ENCODE peak calls at places on chromosomes 13 and 19, in eight cellular contexts. One of them, this sample, is unnamed.

GRCh38 chr13:77563110-77563509 is 27.6 kb downstream of the SCEL start:
- DNase-seq in fibroblast of gingiva: peak
- DNase-seq in psoas muscle: no peak
- DNase-seq in heart left ventricle: no peak
- DNase-seq in germinal center: no peak
- DNase-seq in sigmoid colon: no peak
- DNase-seq in SK-N-SH: no peak
- DNase-seq in posterior cingulate gyrus: no peak
- DNase-seq in this sample: no peak

GRCh38 chr13:39684531-39685137 is 29.2 kb downstream of the COG6 start:
- DNase-seq in psoas muscle: no peak
- DNase-seq in heart left ventricle: no peak
- DNase-seq in posterior cingulate gyrus: no peak
- DNase-seq in SK-N-SH: peak
- DNase-seq in sigmoid colon: no peak
- DNase-seq in fibroblast of gingiva: peak
- DNase-seq in germinal center: peak
- DNase-seq in this sample: peak

GRCh38 chr19:7083076-7083956 is 13.8 kb downstream of the ZNF557 start:
- DNase-seq in posterior cingulate gyrus: no peak
- DNase-seq in psoas muscle: no peak
- DNase-seq in SK-N-SH: no peak
- DNase-seq in fibroblast of gingiva: peak
- DNase-seq in heart left ventricle: no peak
- DNase-seq in sigmoid colon: no peak
- DNase-seq in germinal center: no peak
- DNase-seq in this sample: no peak

GRCh38 chr19:18306903-18307681 is 15.8 kb downstream of the LSM4 start:
- DNase-seq in psoas muscle: no peak
- DNase-seq in fibroblast of gingiva: no peak
- DNase-seq in SK-N-SH: peak
- DNase-seq in sigmoid colon: no peak
- DNase-seq in posterior cingulate gyrus: no peak
- DNase-seq in germinal center: peak
- DNase-seq in heart left ventricle: no peak
- DNase-seq in this sample: no peak

GRCh38 chr19:48982280-48982679 is 10.8 kb downstream of the GYS1 start:
- DNase-seq in fibroblast of gingiva: no peak
- DNase-seq in sigmoid colon: no peak
- DNase-seq in SK-N-SH: no peak
- DNase-seq in germinal center: no peak
- DNase-seq in heart left ventricle: no peak
- DNase-seq in posterior cingulate gyrus: no peak
- DNase-seq in psoas muscle: no peak
- DNase-seq in this sample: no peak

GRCh38 chr13:60623131-60623530 is 226.1 kb downstream of the TDRD3 start:
- DNase-seq in fibroblast of gingiva: no peak
- DNase-seq in sigmoid colon: no peak
- DNase-seq in posterior cingulate gyrus: no peak
- DNase-seq in heart left ventricle: no peak
- DNase-seq in germinal center: no peak
- DNase-seq in SK-N-SH: no peak
- DNase-seq in psoas muscle: no peak
- DNase-seq in this sample: no peak

GRCh38 chr13:43769552-43769951 is 17.2 kb downstream of the ENOX1 start:
- DNase-seq in sigmoid colon: no peak
- DNase-seq in heart left ventricle: no peak
- DNase-seq in SK-N-SH: no peak
- DNase-seq in psoas muscle: no peak
- DNase-seq in fibroblast of gingiva: no peak
- DNase-seq in posterior cingulate gyrus: no peak
- DNase-seq in germinal center: no peak
- DNase-seq in this sample: no peak

GRCh38 chr13:64723735-64724134 is 2506.4 kb downstream of the PCDH9 start:
- DNase-seq in fibroblast of gingiva: peak
- DNase-seq in posterior cingulate gyrus: no peak
- DNase-seq in psoas muscle: no peak
- DNase-seq in sigmoid colon: no peak
- DNase-seq in SK-N-SH: peak
- DNase-seq in germinal center: no peak
- DNase-seq in heart left ventricle: no peak
- DNase-seq in this sample: no peak

GRCh38 chr19:532578-533484 is 1.3 kb downstream of the CDC34 start:
- DNase-seq in heart left ventricle: peak
- DNase-seq in psoas muscle: peak
- DNase-seq in germinal center: peak
- DNase-seq in sigmoid colon: peak
- DNase-seq in SK-N-SH: peak
- DNase-seq in fibroblast of gingiva: peak
- DNase-seq in posterior cingulate gyrus: peak
- DNase-seq in this sample: peak

GRCh38 chr13:43567608-43568007 is 219.2 kb downstream of the ENOX1 start:
- DNase-seq in psoas muscle: no peak
- DNase-seq in sigmoid colon: no peak
- DNase-seq in fibroblast of gingiva: peak
- DNase-seq in posterior cingulate gyrus: no peak
- DNase-seq in heart left ventricle: no peak
- DNase-seq in SK-N-SH: no peak
- DNase-seq in germinal center: no peak
- DNase-seq in this sample: no peak

GRCh38 chr13:101945435-101945834 is 456.4 kb downstream of the FGF14 start:
- DNase-seq in sigmoid colon: no peak
- DNase-seq in germinal center: no peak
- DNase-seq in psoas muscle: no peak
- DNase-seq in posterior cingulate gyrus: no peak
- DNase-seq in SK-N-SH: no peak
- DNase-seq in fibroblast of gingiva: no peak
- DNase-seq in heart left ventricle: no peak
- DNase-seq in this sample: no peak

GRCh38 chr13:98672947-98673545 is 79.4 kb downstream of the SLC15A1 start:
- DNase-seq in germinal center: peak
- DNase-seq in sigmoid colon: peak
- DNase-seq in fibroblast of gingiva: peak
- DNase-seq in heart left ventricle: peak
- DNase-seq in psoas muscle: peak
- DNase-seq in posterior cingulate gyrus: peak
- DNase-seq in SK-N-SH: peak
- DNase-seq in this sample: peak

GRCh38 chr19:7830272-7830771 is 304 bp downstream of the EVI5L start:
- DNase-seq in posterior cingulate gyrus: no peak
- DNase-seq in psoas muscle: peak
- DNase-seq in sigmoid colon: no peak
- DNase-seq in germinal center: no peak
- DNase-seq in fibroblast of gingiva: no peak
- DNase-seq in SK-N-SH: no peak
- DNase-seq in heart left ventricle: peak
- DNase-seq in this sample: no peak

GRCh38 chr13:73370066-73370465 is 311.3 kb downstream of the KLF5 start:
- DNase-seq in fibroblast of gingiva: no peak
- DNase-seq in psoas muscle: no peak
- DNase-seq in germinal center: no peak
- DNase-seq in SK-N-SH: no peak
- DNase-seq in posterior cingulate gyrus: no peak
- DNase-seq in sigmoid colon: no peak
- DNase-seq in heart left ventricle: no peak
- DNase-seq in this sample: no peak

GRCh38 chr19:39164289-39164688 is 32.5 kb upstream of the NCCRP1 start:
- DNase-seq in sigmoid colon: no peak
- DNase-seq in psoas muscle: no peak
- DNase-seq in heart left ventricle: no peak
- DNase-seq in germinal center: no peak
- DNase-seq in SK-N-SH: no peak
- DNase-seq in fibroblast of gingiva: no peak
- DNase-seq in posterior cingulate gyrus: no peak
- DNase-seq in this sample: no peak

GRCh38 chr13:23462815-23463559 is 29.5 kb upstream of the SACS start:
- DNase-seq in SK-N-SH: no peak
- DNase-seq in germinal center: no peak
- DNase-seq in fibroblast of gingiva: no peak
- DNase-seq in heart left ventricle: no peak
- DNase-seq in sigmoid colon: no peak
- DNase-seq in posterior cingulate gyrus: no peak
- DNase-seq in psoas muscle: no peak
- DNase-seq in this sample: no peak

GRCh38 chr19:16074488-16075365 is 1.6 kb upstream of the TPM4 start:
- DNase-seq in posterior cingulate gyrus: no peak
- DNase-seq in fibroblast of gingiva: no peak
- DNase-seq in SK-N-SH: no peak
- DNase-seq in sigmoid colon: peak
- DNase-seq in psoas muscle: no peak
- DNase-seq in germinal center: no peak
- DNase-seq in heart left ventricle: peak
- DNase-seq in this sample: no peak

GRCh38 chr13:94079876-94080275 is 399.6 kb downstream of the DCT start:
- DNase-seq in sigmoid colon: no peak
- DNase-seq in psoas muscle: no peak
- DNase-seq in posterior cingulate gyrus: no peak
- DNase-seq in SK-N-SH: no peak
- DNase-seq in fibroblast of gingiva: peak
- DNase-seq in heart left ventricle: no peak
- DNase-seq in germinal center: no peak
- DNase-seq in this sample: no peak

GRCh38 chr13:38693641-38694040 is 6.8 kb downstream of the FREM2 start:
- DNase-seq in heart left ventricle: peak
- DNase-seq in sigmoid colon: no peak
- DNase-seq in psoas muscle: no peak
- DNase-seq in fibroblast of gingiva: no peak
- DNase-seq in germinal center: no peak
- DNase-seq in posterior cingulate gyrus: no peak
- DNase-seq in SK-N-SH: no peak
- DNase-seq in this sample: no peak

GRCh38 chr13:33132644-33133440 is 116.6 kb downstream of the KL start:
- DNase-seq in SK-N-SH: no peak
- DNase-seq in posterior cingulate gyrus: no peak
- DNase-seq in heart left ventricle: no peak
- DNase-seq in sigmoid colon: no peak
- DNase-seq in germinal center: no peak
- DNase-seq in psoas muscle: no peak
- DNase-seq in fibroblast of gingiva: peak
- DNase-seq in this sample: no peak

GRCh38 chr19:40612831-40613668 is 11.9 kb downstream of the LTBP4 start:
- DNase-seq in sigmoid colon: no peak
- DNase-seq in posterior cingulate gyrus: no peak
- DNase-seq in germinal center: peak
- DNase-seq in psoas muscle: peak
- DNase-seq in SK-N-SH: peak
- DNase-seq in heart left ventricle: peak
- DNase-seq in fibroblast of gingiva: no peak
- DNase-seq in this sample: peak

GRCh38 chr13:101429733-101430132 is 13.4 kb upstream of the NALCN start:
- DNase-seq in heart left ventricle: no peak
- DNase-seq in psoas muscle: no peak
- DNase-seq in sigmoid colon: no peak
- DNase-seq in SK-N-SH: no peak
- DNase-seq in posterior cingulate gyrus: no peak
- DNase-seq in fibroblast of gingiva: no peak
- DNase-seq in germinal center: no peak
- DNase-seq in this sample: no peak

GRCh38 chr13:46804391-46804815 is 7.4 kb upstream of the ESD start:
- DNase-seq in fibroblast of gingiva: peak
- DNase-seq in heart left ventricle: no peak
- DNase-seq in SK-N-SH: no peak
- DNase-seq in sigmoid colon: no peak
- DNase-seq in posterior cingulate gyrus: no peak
- DNase-seq in germinal center: no peak
- DNase-seq in psoas muscle: no peak
- DNase-seq in this sample: no peak

This sample was measured in MM.1S.